ENCODE peak calls at places on chromosome 1, in eight cellular contexts. D is heart right ventricle, M is pancreas, Q is lower lobe of right lung, H is transverse colon, Y is hepatocyte, X is neural progenitor cell, U is heart left ventricle. G is an unnamed sample.

GRCh38 chr1:211742889-211743529 is 67.6 kb upstream of the NEK2 start:
- DNase-seq in H (no peak), U (no peak), M (no peak), D (no peak), X (no peak), Y (no peak), Q (no peak), G (no peak)

GRCh38 chr1:160219062-160219929 is 14.1 kb downstream of the PEA15 start:
- DNase-seq in M (no peak), U (peak), Q (no peak), X (peak), H (peak), Y (peak), D (peak), G (peak)

GRCh38 chr1:218739426-218739825 is 394.3 kb downstream of the TGFB2 start:
- DNase-seq in X (no peak), M (no peak), Q (no peak), Y (no peak), D (peak), U (peak), H (peak), G (no peak)

GRCh38 chr1:147084273-147085096 is 87.8 kb downstream of the PRKAB2 start:
- DNase-seq in Q (peak), H (peak), D (peak), X (peak), Y (peak), M (peak), U (peak), G (peak)

GRCh38 chr1:98975113-98975512 is 29.5 kb downstream of the PLPPR5 start:
- DNase-seq in H (no peak), Q (no peak), U (no peak), D (no peak), M (no peak), X (no peak), Y (no peak), G (no peak)

GRCh38 chr1:225426395-225427248 is 1.2 kb downstream of the LBR start:
- DNase-seq in M (no peak), Y (peak), D (no peak), X (peak), H (peak), Q (peak), U (no peak), G (peak)

GRCh38 chr1:165426745-165427144 is 18.2 kb downstream of the RXRG start:
- DNase-seq in U (no peak), X (no peak), H (no peak), D (no peak), Y (peak), M (no peak), Q (no peak), G (no peak)

GRCh38 chr1:18109756-18110597 is 2.4 kb downstream of the IGSF21 start:
- DNase-seq in U (peak), Q (no peak), Y (peak), D (no peak), X (peak), H (peak), M (no peak), G (peak)

GRCh38 chr1:204723131-204723787 is 37.7 kb upstream of the LRRN2 start:
- DNase-seq in H (no peak), X (no peak), U (no peak), M (no peak), D (no peak), Q (no peak), Y (no peak), G (peak)

GRCh38 chr1:208691012-208691411 is 446.8 kb upstream of the PLXNA2 start:
- DNase-seq in Q (no peak), M (no peak), D (no peak), U (no peak), H (no peak), X (no peak), Y (no peak), G (no peak)

GRCh38 chr1:171295821-171296220 is 18.2 kb upstream of the FMO4 start:
- DNase-seq in Y (no peak), X (no peak), H (no peak), M (no peak), Q (no peak), D (no peak), U (no peak), G (no peak)

GRCh38 chr1:54728027-54728426 is 12.4 kb downstream of the TTC4 start:
- DNase-seq in H (no peak), X (no peak), Q (no peak), D (no peak), Y (no peak), M (no peak), U (no peak), G (no peak)

GRCh38 chr1:234608026-234608719 is 1.8 kb downstream of the IRF2BP2 start:
- DNase-seq in D (peak), H (peak), M (peak), U (peak), Q (peak), X (peak), Y (peak), G (peak)

GRCh38 chr1:212470059-212470458 is 37.3 kb downstream of the NENF start:
- DNase-seq in H (peak), M (peak), D (peak), Q (no peak), X (no peak), Y (peak), U (peak), G (no peak)

GRCh38 chr1:31421404-31422040 is 8.5 kb downstream of the SERINC2 start:
- DNase-seq in Q (no peak), Y (no peak), U (no peak), X (peak), D (no peak), H (no peak), M (no peak), G (peak)

GRCh38 chr1:40693425-40693824 is 1.9 kb downstream of the NFYC start:
- DNase-seq in Q (no peak), Y (no peak), M (no peak), X (no peak), H (no peak), D (no peak), U (no peak), G (no peak)
- H3K27ac ChIP-seq in Q (no peak), Y (no peak), M (no peak), X (no peak), H (peak), D (no peak), U (no peak), G (no peak)

GRCh38 chr1:78437393-78437792 is 53.4 kb upstream of the PTGFR start:
- DNase-seq in U (no peak), D (no peak), Q (no peak), X (no peak), H (no peak), Y (no peak), M (no peak), G (no peak)
- TF ChIP-seq CTCF in U (no peak), D (no peak), Q (no peak), X (no peak), H (no peak), Y (no peak), M (no peak), G (no peak)

DNA sequence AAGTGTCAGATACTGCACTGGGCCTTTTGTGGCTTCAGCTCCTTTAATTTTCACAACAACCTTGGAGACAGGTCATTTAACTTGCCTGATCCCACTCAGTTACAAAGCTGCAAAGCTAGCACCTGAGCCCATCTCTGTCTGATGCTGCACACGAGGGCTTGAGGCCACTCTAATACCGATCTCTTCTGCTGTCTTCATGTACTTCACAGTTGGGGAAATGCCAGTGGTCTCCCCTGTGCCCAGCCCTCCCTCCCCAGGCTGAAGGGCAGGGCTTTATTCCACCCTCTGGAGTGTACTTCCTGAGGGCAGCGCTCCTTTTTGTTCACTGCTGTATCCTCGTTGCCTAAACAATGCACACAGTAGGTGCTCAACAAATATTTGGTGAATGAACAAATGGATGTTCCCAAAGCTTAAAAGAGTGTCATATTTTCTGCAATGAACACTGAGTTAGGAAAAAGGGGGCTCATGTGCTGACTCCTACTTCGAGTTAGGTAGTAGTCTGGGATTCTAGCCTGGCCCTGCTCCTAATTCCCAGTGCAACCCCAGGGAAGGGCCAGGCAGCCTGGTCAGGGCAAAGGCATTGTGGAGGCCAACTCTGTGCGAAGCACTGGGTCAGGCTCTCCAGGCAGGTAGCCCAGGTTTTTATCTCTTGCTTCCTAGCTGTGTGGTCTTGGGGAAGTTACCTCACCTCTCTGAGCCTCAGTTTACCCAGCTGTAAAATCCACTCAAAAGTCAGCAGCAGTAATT is 1.1 kb downstream of the TMCO4 start:
- DNase-seq in Y (no peak), U (no peak), X (no peak), D (no peak), Q (no peak), M (no peak), H (no peak), G (no peak)
- H3K4me3 ChIP-seq in Y (peak), U (peak), X (no peak), D (peak), Q (peak), M (peak), H (no peak), G (no peak)

GRCh38 chr1:205939690-205940330 is 3.4 kb downstream of the SLC26A9 start:
- DNase-seq in X (peak), D (no peak), M (peak), Q (peak), U (peak), Y (peak), H (no peak), G (peak)

GRCh38 chr1:205943245-205943644 is at the start of gene SLC26A9:
- DNase-seq in Y (no peak), M (no peak), H (no peak), D (no peak), U (no peak), X (no peak), Q (no peak), G (no peak)

GRCh38 chr1:205942631-205943159 is 561 bp downstream of the SLC26A9 start:
- DNase-seq in H (no peak), Q (no peak), X (no peak), Y (peak), M (no peak), U (no peak), D (no peak), G (no peak)

GRCh38 chr1:205938682-205939081 is 4.6 kb downstream of the SLC26A9 start:
- DNase-seq in D (no peak), M (no peak), U (no peak), Y (no peak), X (no peak), Q (no peak), H (no peak), G (no peak)

GRCh38 chr1:205940710-205941109 is 2.5 kb downstream of the SLC26A9 start:
- DNase-seq in U (peak), Q (no peak), M (no peak), Y (no peak), H (no peak), D (no peak), X (no peak), G (no peak)
- H3K27ac ChIP-seq in U (no peak), Q (no peak), M (no peak), Y (no peak), H (no peak), D (no peak), X (no peak), G (no peak)

GRCh38 chr1:153536618-153537375 is 1.0 kb upstream of the S100A6 start:
- DNase-seq in U (peak), Q (peak), D (no peak), X (no peak), H (peak), Y (no peak), M (no peak), G (no peak)

GRCh38 chr1:153539395-153540093 is 1.2 kb downstream of the S100A5 start:
- DNase-seq in M (no peak), U (no peak), Y (no peak), X (no peak), H (no peak), Q (no peak), D (no peak), G (no peak)

GRCh38 chr1:153537376-153537730 is 1.6 kb upstream of the S100A6 start:
- DNase-seq in U (no peak), Y (no peak), H (no peak), D (no peak), M (no peak), X (no peak), Q (no peak), G (no peak)

GRCh38 chr1:153540394-153541361 is at the start of gene S100A5:
- DNase-seq in H (no peak), M (no peak), U (no peak), D (no peak), Q (no peak), X (peak), Y (no peak), G (peak)

DNA sequence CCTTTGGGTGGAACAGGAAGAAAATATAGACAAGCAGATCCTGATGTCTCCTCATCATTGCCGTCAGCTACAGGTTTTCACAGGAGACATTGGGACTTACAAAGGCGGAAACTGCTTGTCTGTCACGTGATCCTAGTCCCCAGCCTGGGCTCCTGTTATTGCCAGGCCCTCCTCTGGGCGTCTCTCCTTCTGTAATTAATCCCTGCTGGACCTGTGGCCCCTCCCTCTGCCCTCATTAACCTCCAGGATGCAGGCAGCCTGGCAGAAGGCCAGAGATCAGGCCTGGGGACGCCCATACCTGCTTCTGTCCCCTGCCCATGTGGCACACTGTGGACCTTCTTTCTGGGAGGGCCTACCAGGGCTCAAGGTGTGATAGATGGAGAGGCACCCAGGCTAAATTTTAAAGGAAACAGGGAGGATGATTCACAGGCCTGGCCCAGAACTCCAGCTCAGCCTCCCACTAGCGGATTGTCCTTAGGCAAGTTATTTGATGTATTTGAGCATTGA is 2.4 kb downstream of the S100A5 start:
- DNase-seq in X (peak), D (no peak), Q (no peak), H (peak), U (no peak), Y (peak), M (peak), G (peak)
- TF ChIP-seq CTCF in X (peak), D (no peak), Q (no peak), H (no peak), U (no peak), Y (no peak), M (no peak), G (peak)

DNA sequence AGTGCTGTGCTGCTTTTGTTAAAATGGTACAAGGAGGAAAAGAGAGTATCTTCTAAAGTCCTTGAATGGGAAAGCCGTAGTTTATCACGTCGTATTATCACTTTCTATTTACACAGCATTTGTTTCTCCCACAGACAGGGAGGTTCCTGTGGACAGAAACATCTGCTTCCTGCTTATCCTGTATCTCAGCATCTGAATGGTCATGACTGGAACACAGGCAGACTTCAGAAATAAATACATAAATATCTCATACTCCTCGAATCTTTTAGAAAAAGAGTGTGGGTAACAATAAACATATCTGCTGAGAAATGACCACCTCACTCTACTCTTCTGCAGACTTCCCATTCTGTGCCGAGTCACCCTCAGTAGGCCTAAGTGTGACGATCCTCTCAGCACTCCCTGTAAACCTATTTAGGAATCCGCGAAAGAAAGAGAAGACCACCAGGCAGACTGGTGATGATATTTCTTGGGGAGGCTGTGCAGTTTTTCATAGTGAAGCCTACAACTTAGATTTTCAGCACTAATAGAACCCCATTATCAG is 393.5 kb downstream of the SMYD3 start:
- DNase-seq in Q (no peak), X (no peak), H (no peak), Y (no peak), M (no peak), U (no peak), D (no peak), G (no peak)
- H3K4me3 ChIP-seq in Q (no peak), X (no peak), H (no peak), Y (no peak), M (no peak), U (no peak), D (no peak), G (no peak)